ENCODE peak calls at places on chromosome 7, in four cellular contexts. One of them, this sample, is unnamed.

GRCh38 chr7:133054167-133054840 is 27.6 kb downstream of the CHCHD3 start:
- DNase-seq in SK-N-SH: no peak
- DNase-seq in HCT116: no peak
- DNase-seq in K562: no peak
- DNase-seq in this sample: no peak

GRCh38 chr7:56092789-56093531 is at the start of gene PHKG1:
- DNase-seq in SK-N-SH: peak
- DNase-seq in HCT116: no peak
- DNase-seq in K562: peak
- DNase-seq in this sample: peak

GRCh38 chr7:77923419-77923818 is 124.8 kb downstream of the PHTF2 start:
- DNase-seq in SK-N-SH: no peak
- DNase-seq in HCT116: no peak
- DNase-seq in K562: no peak
- DNase-seq in this sample: no peak

GRCh38 chr7:77537595-77538185 is 595 bp downstream of the PTPN12 start:
- DNase-seq in K562: peak
- DNase-seq in SK-N-SH: peak
- DNase-seq in HCT116: no peak
- DNase-seq in this sample: peak

GRCh38 chr7:84546403-84546802 is 351.8 kb upstream of the SEMA3A start:
- DNase-seq in SK-N-SH: no peak
- DNase-seq in HCT116: no peak
- DNase-seq in K562: no peak
- DNase-seq in this sample: peak

GRCh38 chr7:44445986-44446671 is 44.3 kb downstream of the NUDCD3 start:
- DNase-seq in SK-N-SH: no peak
- DNase-seq in K562: no peak
- DNase-seq in HCT116: no peak
- DNase-seq in this sample: no peak

GRCh38 chr7:34430456-34430855 is 227.6 kb upstream of the NPSR1 start:
- DNase-seq in SK-N-SH: peak
- DNase-seq in K562: no peak
- DNase-seq in HCT116: peak
- DNase-seq in this sample: peak

GRCh38 chr7:132399367-132399766 is 176.9 kb downstream of the PLXNA4 start:
- DNase-seq in SK-N-SH: no peak
- DNase-seq in HCT116: no peak
- DNase-seq in K562: no peak
- DNase-seq in this sample: no peak

GRCh38 chr7:25012254-25012653 is 32.3 kb upstream of the OSBPL3 start:
- DNase-seq in SK-N-SH: no peak
- DNase-seq in HCT116: no peak
- DNase-seq in K562: no peak
- DNase-seq in this sample: no peak

GRCh38 chr7:85595639-85596268 is 408.9 kb upstream of the SEMA3D start:
- DNase-seq in HCT116: no peak
- DNase-seq in K562: no peak
- DNase-seq in SK-N-SH: no peak
- DNase-seq in this sample: no peak

GRCh38 chr7:4136036-4136435 is 546.1 kb upstream of the FOXK1 start:
- DNase-seq in HCT116: no peak
- DNase-seq in K562: no peak
- DNase-seq in SK-N-SH: no peak
- DNase-seq in this sample: no peak

GRCh38 chr7:97298561-97298960 is 181.1 kb downstream of the SDHAF3 start:
- DNase-seq in SK-N-SH: no peak
- DNase-seq in K562: no peak
- DNase-seq in HCT116: no peak
- DNase-seq in this sample: no peak

GRCh38 chr7:118029881-118030422 is 154.0 kb upstream of the LSM8 start:
- DNase-seq in K562: no peak
- DNase-seq in SK-N-SH: no peak
- DNase-seq in HCT116: no peak
- DNase-seq in this sample: no peak

GRCh38 chr7:137343483-137343841 is at the start of gene PTN:
- DNase-seq in SK-N-SH: peak
- DNase-seq in HCT116: no peak
- DNase-seq in K562: no peak
- DNase-seq in this sample: no peak

GRCh38 chr7:27143022-27143949 is at the start of gene HOXA5:
- DNase-seq in HCT116: no peak
- DNase-seq in SK-N-SH: peak
- DNase-seq in K562: no peak
- DNase-seq in this sample: no peak
- TF ChIP-seq JUND in HCT116: no peak
- TF ChIP-seq JUND in SK-N-SH: no peak
- TF ChIP-seq JUND in K562: no peak
- TF ChIP-seq JUND in this sample: no peak

GRCh38 chr7:105788816-105789349 is 87.5 kb downstream of the ATXN7L1 start:
- DNase-seq in SK-N-SH: no peak
- DNase-seq in K562: no peak
- DNase-seq in HCT116: no peak
- DNase-seq in this sample: no peak

GRCh38 chr7:105787793-105788192 is 88.6 kb downstream of the ATXN7L1 start:
- DNase-seq in SK-N-SH: no peak
- DNase-seq in K562: no peak
- DNase-seq in HCT116: no peak
- DNase-seq in this sample: no peak

GRCh38 chr7:105788356-105788755 is 88.0 kb downstream of the ATXN7L1 start:
- DNase-seq in SK-N-SH: no peak
- DNase-seq in K562: no peak
- DNase-seq in HCT116: no peak
- DNase-seq in this sample: no peak

GRCh38 chr7:105787071-105787470 is 89.3 kb downstream of the ATXN7L1 start:
- DNase-seq in SK-N-SH: no peak
- DNase-seq in HCT116: no peak
- DNase-seq in K562: no peak
- DNase-seq in this sample: no peak

GRCh38 chr7:105786520-105786919 is 89.9 kb downstream of the ATXN7L1 start:
- DNase-seq in K562: no peak
- DNase-seq in SK-N-SH: no peak
- DNase-seq in HCT116: no peak
- DNase-seq in this sample: no peak
- TF ChIP-seq JUND in K562: no peak
- TF ChIP-seq JUND in SK-N-SH: no peak
- TF ChIP-seq JUND in HCT116: no peak
- TF ChIP-seq JUND in this sample: no peak

GRCh38 chr7:47712416-47712815 is 130.5 kb upstream of the TNS3 start:
- DNase-seq in HCT116: no peak
- DNase-seq in SK-N-SH: no peak
- DNase-seq in K562: no peak
- DNase-seq in this sample: no peak
- TF ChIP-seq JUND in HCT116: no peak
- TF ChIP-seq JUND in SK-N-SH: no peak
- TF ChIP-seq JUND in K562: no peak
- TF ChIP-seq JUND in this sample: no peak

GRCh38 chr7:106047818-106048490 is 64.2 kb downstream of the SYPL1 start:
- DNase-seq in K562: no peak
- DNase-seq in SK-N-SH: no peak
- DNase-seq in HCT116: no peak
- DNase-seq in this sample: no peak

GRCh38 chr7:106045139-106045538 is 67.0 kb downstream of the SYPL1 start:
- DNase-seq in HCT116: no peak
- DNase-seq in SK-N-SH: no peak
- DNase-seq in K562: no peak
- DNase-seq in this sample: no peak

GRCh38 chr7:106047146-106047545 is 65.0 kb downstream of the SYPL1 start:
- DNase-seq in K562: no peak
- DNase-seq in HCT116: no peak
- DNase-seq in SK-N-SH: no peak
- DNase-seq in this sample: no peak

GRCh38 chr7:106048621-106049020 is 63.5 kb downstream of the SYPL1 start:
- DNase-seq in SK-N-SH: no peak
- DNase-seq in HCT116: no peak
- DNase-seq in K562: no peak
- DNase-seq in this sample: no peak

GRCh38 chr7:106045592-106045991 is 66.5 kb downstream of the SYPL1 start:
- DNase-seq in SK-N-SH: no peak
- DNase-seq in K562: no peak
- DNase-seq in HCT116: no peak
- DNase-seq in this sample: no peak
- TF ChIP-seq JUND in SK-N-SH: no peak
- TF ChIP-seq JUND in K562: no peak
- TF ChIP-seq JUND in HCT116: no peak
- TF ChIP-seq JUND in this sample: no peak

GRCh38 chr7:148118371-148118770 is 472.2 kb upstream of the C7orf33 start:
- DNase-seq in SK-N-SH: no peak
- DNase-seq in HCT116: no peak
- DNase-seq in K562: no peak
- DNase-seq in this sample: no peak
- TF ChIP-seq JUND in SK-N-SH: no peak
- TF ChIP-seq JUND in HCT116: no peak
- TF ChIP-seq JUND in K562: no peak
- TF ChIP-seq JUND in this sample: no peak

GRCh38 chr7:51366930-51367613 is 50.5 kb upstream of the COBL start:
- DNase-seq in K562: peak
- DNase-seq in SK-N-SH: peak
- DNase-seq in HCT116: no peak
- DNase-seq in this sample: peak

GRCh38 chr7:51374936-51375335 is 58.3 kb upstream of the COBL start:
- DNase-seq in SK-N-SH: no peak
- DNase-seq in HCT116: peak
- DNase-seq in K562: no peak
- DNase-seq in this sample: no peak

GRCh38 chr7:51367614-51367968 is 51.0 kb upstream of the COBL start:
- DNase-seq in SK-N-SH: no peak
- DNase-seq in K562: no peak
- DNase-seq in HCT116: no peak
- DNase-seq in this sample: no peak

GRCh38 chr7:51366172-51366728 is 49.6 kb upstream of the COBL start:
- DNase-seq in K562: no peak
- DNase-seq in HCT116: no peak
- DNase-seq in SK-N-SH: no peak
- DNase-seq in this sample: no peak

GRCh38 chr7:51369746-51370145 is 53.1 kb upstream of the COBL start:
- DNase-seq in HCT116: no peak
- DNase-seq in SK-N-SH: no peak
- DNase-seq in K562: no peak
- DNase-seq in this sample: no peak
- TF ChIP-seq JUND in HCT116: no peak
- TF ChIP-seq JUND in SK-N-SH: no peak
- TF ChIP-seq JUND in K562: no peak
- TF ChIP-seq JUND in this sample: no peak

This sample was measured in T47D.